ENCODE peak calls at places on chromosomes 2 and 18, in eight cellular contexts. One of them, this sample, is unnamed.

GRCh38 chr2:180125245-180125962 is 118.3 kb upstream of the CWC22 start:
- DNase-seq in skeletal muscle cell: peak
- DNase-seq in BJ: peak
- DNase-seq in astrocyte of the spinal cord: peak
- DNase-seq in GM12865: peak
- DNase-seq in astrocyte of the cerebellum: peak
- DNase-seq in HCT116: peak
- DNase-seq in heart left ventricle: peak
- DNase-seq in this sample: peak

GRCh38 chr18:2655153-2655953 is at the start of gene SMCHD1:
- DNase-seq in skeletal muscle cell: peak
- DNase-seq in BJ: no peak
- DNase-seq in astrocyte of the spinal cord: peak
- DNase-seq in GM12865: peak
- DNase-seq in astrocyte of the cerebellum: peak
- DNase-seq in HCT116: peak
- DNase-seq in heart left ventricle: peak
- DNase-seq in this sample: peak

GRCh38 chr18:79881695-79882094 is 69.8 kb downstream of the SLC66A2 start:
- DNase-seq in skeletal muscle cell: no peak
- DNase-seq in BJ: no peak
- DNase-seq in astrocyte of the spinal cord: no peak
- DNase-seq in GM12865: no peak
- DNase-seq in astrocyte of the cerebellum: no peak
- DNase-seq in HCT116: no peak
- DNase-seq in heart left ventricle: no peak
- DNase-seq in this sample: no peak

GRCh38 chr18:79527656-79528055 is 131.9 kb downstream of the NFATC1 start:
- DNase-seq in skeletal muscle cell: no peak
- DNase-seq in BJ: no peak
- DNase-seq in astrocyte of the spinal cord: no peak
- DNase-seq in GM12865: no peak
- DNase-seq in astrocyte of the cerebellum: no peak
- DNase-seq in HCT116: no peak
- DNase-seq in heart left ventricle: peak
- DNase-seq in this sample: no peak

GRCh38 chr18:15165048-15165447 is 417.1 kb downstream of the ANKRD30B start:
- DNase-seq in skeletal muscle cell: no peak
- DNase-seq in BJ: no peak
- DNase-seq in astrocyte of the spinal cord: no peak
- DNase-seq in GM12865: no peak
- DNase-seq in astrocyte of the cerebellum: no peak
- DNase-seq in HCT116: no peak
- DNase-seq in heart left ventricle: peak
- DNase-seq in this sample: no peak

GRCh38 chr2:9909106-9909505 is 42.4 kb upstream of the GRHL1 start:
- DNase-seq in skeletal muscle cell: no peak
- DNase-seq in BJ: no peak
- DNase-seq in astrocyte of the spinal cord: peak
- DNase-seq in GM12865: no peak
- DNase-seq in astrocyte of the cerebellum: no peak
- DNase-seq in HCT116: no peak
- DNase-seq in heart left ventricle: no peak
- DNase-seq in this sample: no peak

GRCh38 chr2:71897145-71897495 is 250.5 kb downstream of the CYP26B1 start:
- DNase-seq in skeletal muscle cell: no peak
- DNase-seq in BJ: no peak
- DNase-seq in astrocyte of the spinal cord: no peak
- DNase-seq in GM12865: no peak
- DNase-seq in astrocyte of the cerebellum: no peak
- DNase-seq in HCT116: no peak
- DNase-seq in heart left ventricle: no peak
- DNase-seq in this sample: no peak

GRCh38 chr2:111100765-111101162 is 19.9 kb upstream of the BCL2L11 start:
- DNase-seq in skeletal muscle cell: no peak
- DNase-seq in BJ: no peak
- DNase-seq in astrocyte of the spinal cord: no peak
- DNase-seq in GM12865: peak
- DNase-seq in astrocyte of the cerebellum: no peak
- DNase-seq in HCT116: no peak
- DNase-seq in heart left ventricle: no peak
- DNase-seq in this sample: no peak

GRCh38 chr18:63454497-63454896 is 22.3 kb upstream of the SERPINB5 start:
- DNase-seq in skeletal muscle cell: no peak
- DNase-seq in BJ: peak
- DNase-seq in astrocyte of the spinal cord: peak
- DNase-seq in GM12865: no peak
- DNase-seq in astrocyte of the cerebellum: no peak
- DNase-seq in HCT116: no peak
- DNase-seq in heart left ventricle: no peak
- DNase-seq in this sample: no peak

GRCh38 chr2:1701556-1702185 is 42.6 kb downstream of the PXDN start:
- DNase-seq in skeletal muscle cell: no peak
- DNase-seq in BJ: no peak
- DNase-seq in astrocyte of the spinal cord: peak
- DNase-seq in GM12865: no peak
- DNase-seq in astrocyte of the cerebellum: no peak
- DNase-seq in HCT116: peak
- DNase-seq in heart left ventricle: no peak
- DNase-seq in this sample: no peak

GRCh38 chr2:239275871-239276812 is 124.7 kb downstream of the HDAC4 start:
- DNase-seq in skeletal muscle cell: no peak
- DNase-seq in BJ: peak
- DNase-seq in astrocyte of the spinal cord: peak
- DNase-seq in GM12865: no peak
- DNase-seq in astrocyte of the cerebellum: no peak
- DNase-seq in HCT116: no peak
- DNase-seq in heart left ventricle: no peak
- DNase-seq in this sample: no peak

DNA sequence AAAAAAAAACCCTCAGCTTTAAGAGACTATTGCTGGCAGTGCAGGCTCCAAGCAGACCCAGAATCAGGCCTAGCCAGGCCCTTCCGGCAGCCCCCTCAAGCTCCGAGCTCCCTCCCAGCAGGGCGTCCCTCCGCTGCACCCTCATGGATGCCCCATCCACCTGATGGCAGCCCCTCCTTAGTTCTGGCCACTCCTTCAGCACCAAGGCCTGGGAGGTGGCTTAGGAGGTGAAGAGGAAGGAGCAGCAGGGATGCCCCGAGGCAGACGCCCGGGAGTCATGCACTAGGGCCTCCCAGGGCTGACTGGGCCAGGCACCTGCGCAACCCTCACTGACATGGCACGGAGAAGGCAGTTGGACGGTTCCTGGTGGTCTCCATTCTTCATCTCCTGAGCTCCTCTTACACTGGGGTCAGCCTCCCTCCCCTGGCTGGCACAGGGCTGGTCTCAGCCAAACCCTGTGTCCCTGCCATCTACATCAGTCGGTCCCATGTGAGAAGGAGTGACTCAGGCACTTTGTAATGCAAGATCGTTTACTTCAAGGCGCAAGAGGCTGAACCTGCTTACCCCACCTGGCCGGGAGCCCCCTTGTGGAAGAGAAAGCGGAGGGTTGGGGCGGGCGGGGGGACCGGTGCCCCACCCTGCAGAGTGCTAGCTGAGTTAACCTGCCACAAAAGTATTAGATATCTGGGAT is 53.5 kb upstream of the ID2 start:
- DNase-seq in skeletal muscle cell: no peak
- DNase-seq in BJ: no peak
- DNase-seq in astrocyte of the spinal cord: no peak
- DNase-seq in GM12865: no peak
- DNase-seq in astrocyte of the cerebellum: no peak
- DNase-seq in HCT116: peak
- DNase-seq in heart left ventricle: no peak
- DNase-seq in this sample: no peak
- H3K4me3 ChIP-seq in skeletal muscle cell: no peak
- H3K4me3 ChIP-seq in BJ: no peak
- H3K4me3 ChIP-seq in astrocyte of the spinal cord: no peak
- H3K4me3 ChIP-seq in GM12865: no peak
- H3K4me3 ChIP-seq in astrocyte of the cerebellum: no peak
- H3K4me3 ChIP-seq in HCT116: peak
- H3K4me3 ChIP-seq in heart left ventricle: no peak
- H3K4me3 ChIP-seq in this sample: no peak

GRCh38 chr2:26175191-26175715 is 2.4 kb downstream of the GAREM2 start:
- DNase-seq in skeletal muscle cell: no peak
- DNase-seq in BJ: no peak
- DNase-seq in astrocyte of the spinal cord: no peak
- DNase-seq in GM12865: no peak
- DNase-seq in astrocyte of the cerebellum: no peak
- DNase-seq in HCT116: no peak
- DNase-seq in heart left ventricle: peak
- DNase-seq in this sample: no peak

GRCh38 chr2:26172189-26172865 is 561 bp upstream of the GAREM2 start:
- DNase-seq in skeletal muscle cell: no peak
- DNase-seq in BJ: no peak
- DNase-seq in astrocyte of the spinal cord: no peak
- DNase-seq in GM12865: no peak
- DNase-seq in astrocyte of the cerebellum: no peak
- DNase-seq in HCT116: no peak
- DNase-seq in heart left ventricle: peak
- DNase-seq in this sample: no peak

GRCh38 chr2:26173596-26174482 is 951 bp downstream of the GAREM2 start:
- DNase-seq in skeletal muscle cell: no peak
- DNase-seq in BJ: no peak
- DNase-seq in astrocyte of the spinal cord: no peak
- DNase-seq in GM12865: no peak
- DNase-seq in astrocyte of the cerebellum: no peak
- DNase-seq in HCT116: no peak
- DNase-seq in heart left ventricle: peak
- DNase-seq in this sample: no peak

GRCh38 chr2:26174691-26175181 is 1.8 kb downstream of the GAREM2 start:
- DNase-seq in skeletal muscle cell: no peak
- DNase-seq in BJ: no peak
- DNase-seq in astrocyte of the spinal cord: no peak
- DNase-seq in GM12865: no peak
- DNase-seq in astrocyte of the cerebellum: no peak
- DNase-seq in HCT116: no peak
- DNase-seq in heart left ventricle: peak
- DNase-seq in this sample: no peak

DNA sequence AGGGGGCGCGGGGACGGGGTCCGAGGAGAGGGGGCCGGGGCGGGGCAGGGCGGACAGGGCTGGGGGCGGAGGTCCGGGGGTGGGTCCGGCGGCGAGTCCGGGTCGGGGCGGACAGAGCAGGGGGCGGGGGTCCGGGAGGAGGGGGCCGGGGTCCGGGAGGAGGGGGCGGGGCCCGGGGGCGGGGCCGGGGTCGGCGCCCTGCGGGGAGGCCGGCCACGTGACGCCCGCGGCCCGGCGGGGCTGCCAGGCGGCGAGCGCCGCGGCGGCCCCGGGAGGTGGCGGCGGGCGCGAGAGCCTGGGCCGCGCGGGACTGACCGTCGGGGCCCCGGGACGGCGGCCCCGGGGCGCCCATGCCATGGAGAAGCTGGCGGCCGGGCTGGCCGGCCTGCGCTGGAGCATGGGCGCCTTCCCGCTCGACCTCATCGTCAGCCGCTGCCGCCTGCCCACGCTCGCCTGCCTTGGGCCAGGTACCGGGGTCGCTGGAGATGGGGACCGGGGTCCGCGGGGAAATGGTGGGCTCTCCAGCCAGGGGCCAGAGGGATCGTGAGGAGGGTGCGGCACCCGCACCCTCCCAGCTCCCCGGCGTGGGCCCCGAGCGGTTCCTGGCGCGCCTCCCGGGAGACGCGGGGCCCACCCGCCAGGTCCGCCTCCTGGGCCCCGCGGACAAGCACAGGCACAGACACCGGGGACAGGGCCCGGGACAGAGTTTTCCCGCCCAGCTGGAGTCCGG is at the start of gene GAREM2:
- DNase-seq in skeletal muscle cell: no peak
- DNase-seq in BJ: no peak
- DNase-seq in astrocyte of the spinal cord: no peak
- DNase-seq in GM12865: no peak
- DNase-seq in astrocyte of the cerebellum: no peak
- DNase-seq in HCT116: no peak
- DNase-seq in heart left ventricle: no peak
- DNase-seq in this sample: no peak
- H3K4me3 ChIP-seq in skeletal muscle cell: peak
- H3K4me3 ChIP-seq in BJ: peak
- H3K4me3 ChIP-seq in astrocyte of the spinal cord: no peak
- H3K4me3 ChIP-seq in GM12865: no peak
- H3K4me3 ChIP-seq in astrocyte of the cerebellum: peak
- H3K4me3 ChIP-seq in HCT116: peak
- H3K4me3 ChIP-seq in heart left ventricle: peak
- H3K4me3 ChIP-seq in this sample: peak

DNA sequence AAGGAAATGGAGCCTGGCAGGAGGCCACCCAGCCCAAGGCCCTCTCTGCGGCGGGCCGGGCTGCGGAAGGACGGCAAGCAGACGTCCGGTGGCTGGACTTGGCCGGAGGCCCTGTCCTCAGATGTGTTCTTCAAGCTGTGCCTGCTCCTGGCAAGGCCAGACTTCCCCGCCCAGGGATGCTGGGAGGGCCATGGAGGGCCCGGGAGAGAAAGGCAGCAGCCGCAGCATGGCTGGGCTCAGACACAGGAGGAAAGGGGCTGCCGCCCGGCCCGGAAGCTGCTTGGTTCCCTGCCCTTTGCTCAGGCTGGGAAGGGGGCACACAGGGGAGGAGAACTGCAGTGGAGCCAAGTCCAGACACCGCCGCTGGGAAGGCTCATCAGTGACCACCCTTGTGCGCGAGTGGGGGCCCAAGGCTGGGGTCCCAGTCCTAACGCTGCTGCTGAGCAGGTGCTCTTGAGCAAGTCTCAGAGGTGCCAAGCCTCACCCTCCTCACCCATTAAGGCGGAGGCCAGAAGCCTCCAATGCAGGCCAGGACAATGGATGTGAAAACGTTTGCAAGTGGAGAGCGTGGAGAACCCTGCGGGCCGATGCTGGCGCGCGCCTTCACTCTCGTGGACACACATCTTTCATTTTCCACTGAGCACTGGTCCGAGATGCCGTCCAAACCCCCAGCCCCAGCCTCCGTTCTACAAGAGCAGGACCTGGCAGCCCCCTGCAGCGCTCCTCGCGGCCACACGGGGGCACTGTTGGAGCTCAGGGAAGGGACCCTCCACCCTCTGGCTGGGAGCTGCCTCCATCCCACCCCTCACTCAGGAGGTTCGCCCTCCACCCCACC is 7.9 kb downstream of the CROCC2 start:
- DNase-seq in skeletal muscle cell: no peak
- DNase-seq in BJ: no peak
- DNase-seq in astrocyte of the spinal cord: peak
- DNase-seq in GM12865: peak
- DNase-seq in astrocyte of the cerebellum: peak
- DNase-seq in HCT116: no peak
- DNase-seq in heart left ventricle: peak
- DNase-seq in this sample: peak
- H3K4me3 ChIP-seq in skeletal muscle cell: no peak
- H3K4me3 ChIP-seq in BJ: no peak
- H3K4me3 ChIP-seq in astrocyte of the spinal cord: no peak
- H3K4me3 ChIP-seq in GM12865: no peak
- H3K4me3 ChIP-seq in astrocyte of the cerebellum: no peak
- H3K4me3 ChIP-seq in HCT116: no peak
- H3K4me3 ChIP-seq in heart left ventricle: peak
- H3K4me3 ChIP-seq in this sample: no peak

DNA sequence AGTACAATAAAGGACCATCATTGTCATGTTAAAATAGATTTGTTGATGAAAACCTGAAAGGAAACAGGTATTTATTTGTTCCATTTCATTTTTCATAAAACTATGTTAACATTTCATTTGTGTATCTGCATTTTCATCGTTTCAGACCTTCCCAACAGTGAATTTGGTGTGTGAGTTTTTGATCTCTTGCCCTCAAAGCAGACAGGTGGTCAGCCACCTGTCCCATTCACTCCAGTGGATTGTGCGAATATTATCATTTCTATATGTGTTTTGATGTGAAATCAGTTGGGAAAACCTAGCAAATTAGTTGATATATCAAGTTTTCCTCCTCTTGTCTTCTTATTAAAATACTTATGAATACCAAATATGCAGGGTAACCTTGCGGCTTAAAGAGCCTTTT is 25.4 kb upstream of the ATP5MC3 start:
- DNase-seq in skeletal muscle cell: no peak
- DNase-seq in BJ: no peak
- DNase-seq in astrocyte of the spinal cord: no peak
- DNase-seq in GM12865: no peak
- DNase-seq in astrocyte of the cerebellum: no peak
- DNase-seq in HCT116: no peak
- DNase-seq in heart left ventricle: no peak
- DNase-seq in this sample: no peak
- H3K4me3 ChIP-seq in skeletal muscle cell: no peak
- H3K4me3 ChIP-seq in BJ: no peak
- H3K4me3 ChIP-seq in astrocyte of the spinal cord: no peak
- H3K4me3 ChIP-seq in GM12865: no peak
- H3K4me3 ChIP-seq in astrocyte of the cerebellum: no peak
- H3K4me3 ChIP-seq in HCT116: no peak
- H3K4me3 ChIP-seq in heart left ventricle: no peak
- H3K4me3 ChIP-seq in this sample: no peak

This sample was measured in Jurkat, Clone E6-1.